ENCODE peak calls at places on chromosome 5, in six cellular contexts. B, G, E, O, D and R are unnamed samples.

GRCh38 chr5:3277590-3278196 is 317.9 kb upstream of the IRX1 start:
- DNase-seq in D (no peak), O (no peak), B (peak), G (no peak), E (no peak), R (no peak)

GRCh38 chr5:160931283-160931682 is 79.3 kb upstream of the ATP10B start:
- DNase-seq in E (no peak), O (no peak), D (no peak), B (no peak), G (no peak), R (no peak)

GRCh38 chr5:138610468-138611294 is 35.5 kb upstream of the HSPA9 start:
- DNase-seq in G (no peak), B (peak), D (peak), E (no peak), O (no peak), R (no peak)

GRCh38 chr5:107855171-107855570 is 184.4 kb upstream of the EFNA5 start:
- DNase-seq in D (peak), B (peak), E (no peak), O (peak), G (no peak), R (no peak)

GRCh38 chr5:119362714-119363113 is 6.9 kb downstream of the TNFAIP8 start:
- DNase-seq in O (no peak), D (no peak), B (no peak), E (no peak), G (no peak), R (no peak)

GRCh38 chr5:65625743-65626142 is 916 bp downstream of the SHLD3 start:
- DNase-seq in E (no peak), G (no peak), O (no peak), B (no peak), D (no peak), R (no peak)

GRCh38 chr5:113090336-113091106 is 113.9 kb downstream of the DCP2 start:
- DNase-seq in E (peak), B (peak), D (no peak), O (no peak), G (no peak), R (no peak)

GRCh38 chr5:63398346-63398745 is 563.9 kb downstream of the HTR1A start:
- DNase-seq in B (no peak), E (no peak), G (no peak), O (peak), D (no peak), R (no peak)

GRCh38 chr5:181120311-181120710 is 10.7 kb downstream of the OR2V1 start:
- DNase-seq in O (no peak), D (peak), G (no peak), E (peak), B (no peak), R (no peak)

GRCh38 chr5:150627731-150628545 is 12.5 kb upstream of the SYNPO start:
- DNase-seq in G (no peak), B (no peak), E (peak), D (peak), O (no peak), R (no peak)

GRCh38 chr5:133531634-133532033 is 80.7 kb downstream of the FSTL4 start:
- DNase-seq in D (peak), B (no peak), O (no peak), E (peak), G (no peak), R (no peak)

GRCh38 chr5:178895615-178896571 is at the start of gene ZFP2:
- DNase-seq in D (peak), E (peak), B (peak), G (peak), O (no peak), R (peak)

GRCh38 chr5:3376611-3377010 is 219.0 kb upstream of the IRX1 start:
- DNase-seq in O (no peak), D (no peak), B (no peak), G (no peak), E (no peak), R (no peak)

GRCh38 chr5:132215329-132215728 is 12.3 kb downstream of the P4HA2 start:
- DNase-seq in E (peak), O (peak), G (peak), D (peak), B (no peak), R (no peak)

GRCh38 chr5:161064800-161065199 is 212.8 kb upstream of the ATP10B start:
- DNase-seq in B (peak), E (no peak), D (no peak), O (no peak), G (no peak), R (no peak)

GRCh38 chr5:100905259-100905914 is 2.3 kb upstream of the ST8SIA4 start:
- DNase-seq in B (no peak), G (no peak), O (no peak), E (no peak), D (no peak), R (no peak)

GRCh38 chr5:87121315-87122170 is 146.1 kb upstream of the RASA1 start:
- DNase-seq in B (no peak), G (peak), O (peak), D (peak), E (peak), R (peak)

GRCh38 chr5:56055287-56055686 is 60.5 kb upstream of the IL6ST start:
- DNase-seq in E (no peak), O (no peak), B (peak), G (no peak), D (peak), R (no peak)

GRCh38 chr5:111741270-111741669 is 15.7 kb downstream of the NREP start:
- DNase-seq in D (peak), G (no peak), O (no peak), E (no peak), B (peak), R (no peak)

GRCh38 chr5:32687167-32687831 is 23.8 kb upstream of the NPR3 start:
- DNase-seq in O (no peak), B (no peak), G (no peak), D (peak), E (peak), R (no peak)

GRCh38 chr5:516338-516925 is 7.8 kb downstream of the SLC9A3 start:
- DNase-seq in O (no peak), D (no peak), B (peak), G (no peak), E (no peak), R (no peak)

GRCh38 chr5:97297063-97297715 is 114.1 kb upstream of the RIOK2 start:
- DNase-seq in E (peak), O (peak), G (no peak), B (peak), D (peak), R (no peak)

GRCh38 chr5:150485770-150486401 is 22.0 kb upstream of the NDST1 start:
- DNase-seq in E (peak), O (peak), D (peak), B (no peak), G (no peak), R (peak)

GRCh38 chr5:41338276-41338675 is 124.9 kb upstream of the C6 start:
- DNase-seq in E (no peak), G (no peak), D (peak), B (no peak), O (no peak), R (no peak)

GRCh38 chr5:120609570-120609969 is 145.5 kb downstream of the PRR16 start:
- DNase-seq in E (peak), B (no peak), G (no peak), O (no peak), D (peak), R (no peak)

GRCh38 chr5:59020611-59021285 is 437.9 kb downstream of the RAB3C start:
- DNase-seq in G (no peak), D (peak), O (no peak), E (no peak), B (no peak), R (no peak)

GRCh38 chr5:175614223-175614622 is 43.6 kb upstream of the HRH2 start:
- DNase-seq in G (no peak), B (no peak), O (no peak), D (no peak), E (no peak), R (no peak)

GRCh38 chr5:4116834-4117233 is 521.2 kb downstream of the IRX1 start:
- DNase-seq in G (no peak), E (no peak), B (no peak), D (no peak), O (no peak), R (no peak)

GRCh38 chr5:141476132-141476909 is 555 bp downstream of the PCDHGC3 start:
- DNase-seq in D (peak), O (peak), B (peak), G (no peak), E (peak), R (no peak)

GRCh38 chr5:134099288-134099872 is 15.1 kb upstream of the TCF7 start:
- DNase-seq in B (no peak), E (no peak), O (no peak), G (no peak), D (peak), R (no peak)

GRCh38 chr5:143354025-143354424 is 49.5 kb downstream of the NR3C1 start:
- DNase-seq in D (peak), O (no peak), B (no peak), E (no peak), G (no peak), R (no peak)

GRCh38 chr5:172559004-172559932 is 81.8 kb upstream of the NEURL1B start:
- DNase-seq in B (peak), E (peak), O (peak), G (no peak), D (peak), R (no peak)